ENCODE peak calls at places on chromosomes 11 and 22, in six cellular contexts. One of them, this sample, is unnamed.

GRCh38 chr11:9310485-9310884 is 3.9 kb downstream of the TMEM41B start:
- DNase-seq in right atrium auricular region: no peak
- DNase-seq in coronary artery: no peak
- DNase-seq in nephron progenitor cell: no peak
- DNase-seq in AG10803: no peak
- DNase-seq in activated CD8-positive, alpha-beta T cell treated with anti-CD3 and anti-CD28 coated beads for 36 hours: no peak
- DNase-seq in this sample: no peak

GRCh38 chr11:1471736-1472135 is 14.8 kb downstream of the MOB2 start:
- DNase-seq in right atrium auricular region: no peak
- DNase-seq in coronary artery: no peak
- DNase-seq in nephron progenitor cell: no peak
- DNase-seq in AG10803: no peak
- DNase-seq in activated CD8-positive, alpha-beta T cell treated with anti-CD3 and anti-CD28 coated beads for 36 hours: no peak
- DNase-seq in this sample: no peak

GRCh38 chr11:85737738-85738137 is 51.7 kb upstream of the CCDC89 start:
- DNase-seq in right atrium auricular region: no peak
- DNase-seq in coronary artery: no peak
- DNase-seq in nephron progenitor cell: no peak
- DNase-seq in AG10803: no peak
- DNase-seq in activated CD8-positive, alpha-beta T cell treated with anti-CD3 and anti-CD28 coated beads for 36 hours: peak
- DNase-seq in this sample: no peak

GRCh38 chr22:39997939-39998726 is 3.4 kb downstream of the FAM83F start:
- DNase-seq in right atrium auricular region: no peak
- DNase-seq in coronary artery: no peak
- DNase-seq in nephron progenitor cell: peak
- DNase-seq in AG10803: no peak
- DNase-seq in activated CD8-positive, alpha-beta T cell treated with anti-CD3 and anti-CD28 coated beads for 36 hours: no peak
- DNase-seq in this sample: no peak

GRCh38 chr11:15418887-15419286 is 304.2 kb downstream of the INSC start:
- DNase-seq in right atrium auricular region: no peak
- DNase-seq in coronary artery: no peak
- DNase-seq in nephron progenitor cell: no peak
- DNase-seq in AG10803: no peak
- DNase-seq in activated CD8-positive, alpha-beta T cell treated with anti-CD3 and anti-CD28 coated beads for 36 hours: no peak
- DNase-seq in this sample: no peak

GRCh38 chr11:107468596-107468995 is 11.0 kb upstream of the CWF19L2 start:
- DNase-seq in right atrium auricular region: no peak
- DNase-seq in coronary artery: no peak
- DNase-seq in nephron progenitor cell: no peak
- DNase-seq in AG10803: peak
- DNase-seq in activated CD8-positive, alpha-beta T cell treated with anti-CD3 and anti-CD28 coated beads for 36 hours: no peak
- DNase-seq in this sample: no peak

GRCh38 chr11:77027275-77027674 is 6.9 kb upstream of the B3GNT6 start:
- DNase-seq in right atrium auricular region: no peak
- DNase-seq in coronary artery: no peak
- DNase-seq in nephron progenitor cell: no peak
- DNase-seq in AG10803: peak
- DNase-seq in activated CD8-positive, alpha-beta T cell treated with anti-CD3 and anti-CD28 coated beads for 36 hours: no peak
- DNase-seq in this sample: no peak

GRCh38 chr22:31288496-31289235 is 3.6 kb downstream of the PIK3IP1 start:
- DNase-seq in right atrium auricular region: no peak
- DNase-seq in coronary artery: no peak
- DNase-seq in nephron progenitor cell: no peak
- DNase-seq in AG10803: no peak
- DNase-seq in activated CD8-positive, alpha-beta T cell treated with anti-CD3 and anti-CD28 coated beads for 36 hours: no peak
- DNase-seq in this sample: no peak

GRCh38 chr11:112249871-112250590 is 10.6 kb downstream of the PLET1 start:
- DNase-seq in right atrium auricular region: no peak
- DNase-seq in coronary artery: no peak
- DNase-seq in nephron progenitor cell: no peak
- DNase-seq in AG10803: peak
- DNase-seq in activated CD8-positive, alpha-beta T cell treated with anti-CD3 and anti-CD28 coated beads for 36 hours: no peak
- DNase-seq in this sample: no peak

GRCh38 chr11:111801135-111801534 is 34.9 kb upstream of the PPP2R1B start:
- DNase-seq in right atrium auricular region: no peak
- DNase-seq in coronary artery: no peak
- DNase-seq in nephron progenitor cell: no peak
- DNase-seq in AG10803: no peak
- DNase-seq in activated CD8-positive, alpha-beta T cell treated with anti-CD3 and anti-CD28 coated beads for 36 hours: no peak
- DNase-seq in this sample: no peak

GRCh38 chr22:36175892-36176291 is 15.3 kb upstream of the APOL3 start:
- DNase-seq in right atrium auricular region: no peak
- DNase-seq in coronary artery: no peak
- DNase-seq in nephron progenitor cell: no peak
- DNase-seq in AG10803: no peak
- DNase-seq in activated CD8-positive, alpha-beta T cell treated with anti-CD3 and anti-CD28 coated beads for 36 hours: no peak
- DNase-seq in this sample: no peak

GRCh38 chr11:44793350-44794090 is 66.8 kb downstream of the TSPAN18 start:
- DNase-seq in right atrium auricular region: no peak
- DNase-seq in coronary artery: no peak
- DNase-seq in nephron progenitor cell: peak
- DNase-seq in AG10803: no peak
- DNase-seq in activated CD8-positive, alpha-beta T cell treated with anti-CD3 and anti-CD28 coated beads for 36 hours: no peak
- DNase-seq in this sample: no peak

GRCh38 chr22:37521236-37521739 is 2.1 kb upstream of the CARD10 start:
- DNase-seq in right atrium auricular region: no peak
- DNase-seq in coronary artery: no peak
- DNase-seq in nephron progenitor cell: no peak
- DNase-seq in AG10803: no peak
- DNase-seq in activated CD8-positive, alpha-beta T cell treated with anti-CD3 and anti-CD28 coated beads for 36 hours: no peak
- DNase-seq in this sample: no peak

GRCh38 chr11:19829109-19829790 is 116.6 kb downstream of the NAV2 start:
- DNase-seq in right atrium auricular region: no peak
- DNase-seq in coronary artery: no peak
- DNase-seq in nephron progenitor cell: no peak
- DNase-seq in AG10803: no peak
- DNase-seq in activated CD8-positive, alpha-beta T cell treated with anti-CD3 and anti-CD28 coated beads for 36 hours: no peak
- DNase-seq in this sample: peak

GRCh38 chr11:73262851-73263495 is 9.2 kb upstream of the P2RY6 start:
- DNase-seq in right atrium auricular region: peak
- DNase-seq in coronary artery: peak
- DNase-seq in nephron progenitor cell: no peak
- DNase-seq in AG10803: peak
- DNase-seq in activated CD8-positive, alpha-beta T cell treated with anti-CD3 and anti-CD28 coated beads for 36 hours: no peak
- DNase-seq in this sample: no peak

GRCh38 chr11:40190294-40190693 is 1269.2 kb downstream of the LRRC4C start:
- DNase-seq in right atrium auricular region: no peak
- DNase-seq in coronary artery: no peak
- DNase-seq in nephron progenitor cell: no peak
- DNase-seq in AG10803: no peak
- DNase-seq in activated CD8-positive, alpha-beta T cell treated with anti-CD3 and anti-CD28 coated beads for 36 hours: no peak
- DNase-seq in this sample: no peak

GRCh38 chr22:17120281-17120680 is 879 bp downstream of the TMEM121B start:
- DNase-seq in right atrium auricular region: no peak
- DNase-seq in coronary artery: no peak
- DNase-seq in nephron progenitor cell: peak
- DNase-seq in AG10803: peak
- DNase-seq in activated CD8-positive, alpha-beta T cell treated with anti-CD3 and anti-CD28 coated beads for 36 hours: peak
- DNase-seq in this sample: peak

GRCh38 chr22:19793161-19793560 is 32.6 kb downstream of the TBX1 start:
- DNase-seq in right atrium auricular region: no peak
- DNase-seq in coronary artery: no peak
- DNase-seq in nephron progenitor cell: no peak
- DNase-seq in AG10803: no peak
- DNase-seq in activated CD8-positive, alpha-beta T cell treated with anti-CD3 and anti-CD28 coated beads for 36 hours: no peak
- DNase-seq in this sample: no peak

GRCh38 chr11:110524227-110524626 is 94.5 kb downstream of the FDX1 start:
- DNase-seq in right atrium auricular region: no peak
- DNase-seq in coronary artery: no peak
- DNase-seq in nephron progenitor cell: no peak
- DNase-seq in AG10803: peak
- DNase-seq in activated CD8-positive, alpha-beta T cell treated with anti-CD3 and anti-CD28 coated beads for 36 hours: no peak
- DNase-seq in this sample: no peak

GRCh38 chr11:17724020-17724908 is 4.9 kb downstream of the MYOD1 start:
- DNase-seq in right atrium auricular region: no peak
- DNase-seq in coronary artery: no peak
- DNase-seq in nephron progenitor cell: no peak
- DNase-seq in AG10803: no peak
- DNase-seq in activated CD8-positive, alpha-beta T cell treated with anti-CD3 and anti-CD28 coated beads for 36 hours: no peak
- DNase-seq in this sample: no peak

GRCh38 chr11:62919898-62920640 is 1.1 kb downstream of the CHRM1 start:
- DNase-seq in right atrium auricular region: no peak
- DNase-seq in coronary artery: no peak
- DNase-seq in nephron progenitor cell: no peak
- DNase-seq in AG10803: no peak
- DNase-seq in activated CD8-positive, alpha-beta T cell treated with anti-CD3 and anti-CD28 coated beads for 36 hours: no peak
- DNase-seq in this sample: no peak

GRCh38 chr11:22177186-22177585 is 15.7 kb upstream of the ANO5 start:
- DNase-seq in right atrium auricular region: no peak
- DNase-seq in coronary artery: no peak
- DNase-seq in nephron progenitor cell: no peak
- DNase-seq in AG10803: no peak
- DNase-seq in activated CD8-positive, alpha-beta T cell treated with anti-CD3 and anti-CD28 coated beads for 36 hours: no peak
- DNase-seq in this sample: no peak

GRCh38 chr11:86150826-86151187 is 81.9 kb upstream of the PICALM start:
- DNase-seq in right atrium auricular region: no peak
- DNase-seq in coronary artery: no peak
- DNase-seq in nephron progenitor cell: no peak
- DNase-seq in AG10803: peak
- DNase-seq in activated CD8-positive, alpha-beta T cell treated with anti-CD3 and anti-CD28 coated beads for 36 hours: no peak
- DNase-seq in this sample: no peak

GRCh38 chr11:65927904-65928397 is 8.7 kb downstream of the DRAP1 start:
- DNase-seq in right atrium auricular region: no peak
- DNase-seq in coronary artery: no peak
- DNase-seq in nephron progenitor cell: no peak
- DNase-seq in AG10803: peak
- DNase-seq in activated CD8-positive, alpha-beta T cell treated with anti-CD3 and anti-CD28 coated beads for 36 hours: peak
- DNase-seq in this sample: peak

GRCh38 chr11:85316967-85317366 is 310.2 kb downstream of the DLG2 start:
- DNase-seq in right atrium auricular region: no peak
- DNase-seq in coronary artery: no peak
- DNase-seq in nephron progenitor cell: no peak
- DNase-seq in AG10803: no peak
- DNase-seq in activated CD8-positive, alpha-beta T cell treated with anti-CD3 and anti-CD28 coated beads for 36 hours: no peak
- DNase-seq in this sample: peak

GRCh38 chr11:11985016-11985715 is 23.3 kb downstream of the DKK3 start:
- DNase-seq in right atrium auricular region: no peak
- DNase-seq in coronary artery: peak
- DNase-seq in nephron progenitor cell: no peak
- DNase-seq in AG10803: peak
- DNase-seq in activated CD8-positive, alpha-beta T cell treated with anti-CD3 and anti-CD28 coated beads for 36 hours: no peak
- DNase-seq in this sample: no peak

GRCh38 chr11:2211113-2211971 is 39.7 kb upstream of the TH start:
- DNase-seq in right atrium auricular region: peak
- DNase-seq in coronary artery: no peak
- DNase-seq in nephron progenitor cell: no peak
- DNase-seq in AG10803: no peak
- DNase-seq in activated CD8-positive, alpha-beta T cell treated with anti-CD3 and anti-CD28 coated beads for 36 hours: no peak
- DNase-seq in this sample: no peak

DNA sequence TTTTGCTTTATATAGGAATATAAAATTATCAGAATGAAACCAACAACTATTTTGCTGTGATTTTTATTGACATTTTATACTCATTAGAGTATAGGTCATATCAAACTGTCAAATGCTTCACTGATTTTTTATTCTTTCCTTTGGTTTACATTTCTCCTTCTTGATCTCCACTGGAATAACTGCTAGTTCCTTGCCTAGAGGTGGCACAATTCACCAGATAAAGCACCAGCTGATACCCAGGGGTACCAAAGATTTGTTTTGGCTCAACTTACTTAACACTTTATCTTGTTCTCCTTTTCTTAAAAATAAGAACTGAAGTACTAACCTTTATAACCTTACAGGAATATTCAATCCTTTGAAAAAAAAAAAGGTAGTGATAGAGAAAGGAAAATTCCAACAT is 725.1 kb upstream of the CHORDC1 start:
- DNase-seq in right atrium auricular region: no peak
- DNase-seq in coronary artery: no peak
- DNase-seq in nephron progenitor cell: no peak
- DNase-seq in AG10803: no peak
- DNase-seq in activated CD8-positive, alpha-beta T cell treated with anti-CD3 and anti-CD28 coated beads for 36 hours: no peak
- DNase-seq in this sample: no peak
- TF ChIP-seq CTCF in right atrium auricular region: no peak
- TF ChIP-seq CTCF in coronary artery: no peak
- TF ChIP-seq CTCF in nephron progenitor cell: no peak
- TF ChIP-seq CTCF in AG10803: no peak
- TF ChIP-seq CTCF in activated CD8-positive, alpha-beta T cell treated with anti-CD3 and anti-CD28 coated beads for 36 hours: no peak
- TF ChIP-seq CTCF in this sample: no peak

DNA sequence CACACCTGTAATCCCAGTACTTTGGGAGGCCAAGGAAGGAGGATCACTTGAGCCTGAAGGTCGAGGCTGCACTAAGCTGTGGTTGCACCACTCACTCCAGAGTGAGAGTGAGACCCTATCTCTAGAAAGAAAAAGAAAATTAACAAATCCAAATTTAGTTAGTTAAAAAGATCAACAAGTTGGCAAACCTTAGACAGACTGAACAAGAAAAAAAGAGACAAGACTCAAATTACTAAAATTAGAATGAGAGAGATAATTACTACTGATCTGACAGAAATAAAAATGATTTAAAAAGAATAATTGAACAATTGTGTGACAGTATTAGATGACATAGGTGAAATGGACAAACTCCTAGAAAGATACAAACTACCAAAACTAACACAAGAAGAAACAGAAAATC is 13.6 kb downstream of the CHEK2 start:
- DNase-seq in right atrium auricular region: no peak
- DNase-seq in coronary artery: no peak
- DNase-seq in nephron progenitor cell: no peak
- DNase-seq in AG10803: no peak
- DNase-seq in activated CD8-positive, alpha-beta T cell treated with anti-CD3 and anti-CD28 coated beads for 36 hours: no peak
- DNase-seq in this sample: no peak
- TF ChIP-seq CTCF in right atrium auricular region: no peak
- TF ChIP-seq CTCF in coronary artery: no peak
- TF ChIP-seq CTCF in nephron progenitor cell: no peak
- TF ChIP-seq CTCF in AG10803: no peak
- TF ChIP-seq CTCF in activated CD8-positive, alpha-beta T cell treated with anti-CD3 and anti-CD28 coated beads for 36 hours: no peak
- TF ChIP-seq CTCF in this sample: no peak

GRCh38 chr11:121113611-121114010 is 12.6 kb downstream of the TECTA start:
- DNase-seq in right atrium auricular region: no peak
- DNase-seq in coronary artery: no peak
- DNase-seq in nephron progenitor cell: no peak
- DNase-seq in AG10803: no peak
- DNase-seq in activated CD8-positive, alpha-beta T cell treated with anti-CD3 and anti-CD28 coated beads for 36 hours: no peak
- DNase-seq in this sample: no peak
- TF ChIP-seq CTCF in right atrium auricular region: no peak
- TF ChIP-seq CTCF in coronary artery: no peak
- TF ChIP-seq CTCF in nephron progenitor cell: no peak
- TF ChIP-seq CTCF in AG10803: no peak
- TF ChIP-seq CTCF in activated CD8-positive, alpha-beta T cell treated with anti-CD3 and anti-CD28 coated beads for 36 hours: no peak
- TF ChIP-seq CTCF in this sample: no peak

DNA sequence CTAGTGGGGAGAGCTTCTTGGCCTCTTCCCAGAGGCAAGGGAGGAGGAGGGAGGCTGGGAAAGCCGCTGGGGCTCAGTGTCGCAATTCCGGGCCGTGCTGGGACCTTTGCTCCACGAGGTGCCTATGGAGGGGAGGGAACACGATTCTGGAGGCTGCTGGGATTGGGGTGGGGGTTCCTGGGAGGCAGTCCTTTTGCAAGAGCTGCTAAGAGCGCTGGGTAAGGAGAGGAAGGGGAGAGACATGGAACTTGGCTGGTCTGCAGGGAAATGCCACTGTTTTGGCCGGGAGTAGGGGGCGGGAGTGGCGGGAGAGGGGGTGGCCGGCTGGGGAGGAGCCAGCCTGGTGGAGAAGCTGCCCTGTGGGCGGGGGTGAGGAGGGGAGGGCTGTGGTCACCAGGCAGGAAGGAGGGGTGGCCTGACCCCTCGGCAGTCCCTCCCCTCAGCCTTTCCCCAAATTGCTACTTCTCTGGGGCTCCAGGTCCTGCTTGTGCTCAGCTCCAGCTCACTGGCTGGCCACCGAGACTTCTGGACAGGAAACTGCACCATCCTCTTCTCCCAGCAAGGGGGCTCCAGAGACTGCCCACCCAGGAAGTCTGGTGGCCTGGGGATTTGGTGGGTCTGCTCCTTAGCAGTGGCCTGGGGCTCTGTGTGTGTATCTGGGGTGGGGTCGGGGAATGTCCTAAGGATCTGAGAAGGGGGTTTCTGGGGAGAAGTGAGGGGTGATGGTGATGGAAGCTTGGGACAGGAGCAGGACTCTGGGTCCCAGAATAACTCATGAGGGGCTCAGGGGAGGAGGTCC is at the start of gene NR1H3:
- DNase-seq in right atrium auricular region: peak
- DNase-seq in coronary artery: peak
- DNase-seq in nephron progenitor cell: peak
- DNase-seq in AG10803: peak
- DNase-seq in activated CD8-positive, alpha-beta T cell treated with anti-CD3 and anti-CD28 coated beads for 36 hours: no peak
- DNase-seq in this sample: peak
- TF ChIP-seq CTCF in right atrium auricular region: peak
- TF ChIP-seq CTCF in coronary artery: peak
- TF ChIP-seq CTCF in nephron progenitor cell: peak
- TF ChIP-seq CTCF in AG10803: peak
- TF ChIP-seq CTCF in activated CD8-positive, alpha-beta T cell treated with anti-CD3 and anti-CD28 coated beads for 36 hours: no peak
- TF ChIP-seq CTCF in this sample: peak

This sample was measured in GM13977.